ENCODE peak calls at places on chromosomes 1 and 21, in nine cellular contexts. B is NCI-H1417; I is neural progenitor cell; F is tibial artery; T is CD4-positive, CD25-positive, alpha-beta regulatory T cell; M is stimulated activated CD4-positive, alpha-beta T cell treated with anti-CD3 and anti-CD28 coated beads, Interleukin-1b, Interleukin-23, amount 100 ng/mL, for 4 hours; L is progenitor cell of endocrine pancreas; N is hepatocyte; U is fibroblast of gingiva. D is an unnamed sample.

GRCh38 chr1:231385118-231385748 is 36.9 kb downstream of the EGLN1 start:
- DNase-seq in T (no peak), N (peak), U (no peak), F (no peak), B (no peak), L (no peak), I (no peak), M (no peak), D (no peak)

GRCh38 chr1:119631433-119632102 is 16.5 kb downstream of the ZNF697 start:
- DNase-seq in U (peak), N (peak), T (no peak), M (no peak), F (peak), I (peak), L (no peak), B (no peak), D (peak)

GRCh38 chr1:19064906-19065450 is 108.5 kb upstream of the IFFO2 start:
- DNase-seq in L (no peak), I (no peak), F (no peak), T (no peak), N (no peak), U (no peak), B (no peak), M (no peak), D (no peak)

GRCh38 chr1:10755977-10756521 is 40.4 kb downstream of the CASZ1 start:
- DNase-seq in F (peak), M (peak), U (no peak), B (peak), I (no peak), T (peak), N (peak), L (no peak), D (no peak)

GRCh38 chr1:26363549-26364448 is 8.8 kb downstream of the ZNF683 start:
- DNase-seq in M (peak), F (peak), I (peak), T (peak), L (peak), N (peak), U (peak), B (peak), D (peak)

GRCh38 chr1:43265431-43265830 is 4.4 kb upstream of the TMEM125 start:
- DNase-seq in U (no peak), F (no peak), L (no peak), N (no peak), T (no peak), M (no peak), I (no peak), B (no peak), D (no peak)

GRCh38 chr1:80047791-80048190 is 1041.3 kb upstream of the ADGRL4 start:
- DNase-seq in N (no peak), L (no peak), I (no peak), M (no peak), F (no peak), B (no peak), T (no peak), U (no peak), D (no peak)

GRCh38 chr21:44995257-44995941 is 55.6 kb downstream of the SLX9 start:
- DNase-seq in N (no peak), F (no peak), M (no peak), I (no peak), T (no peak), U (no peak), B (no peak), L (no peak), D (no peak)

GRCh38 chr21:37636152-37636860 is 269.7 kb downstream of the DYRK1A start:
- DNase-seq in L (no peak), B (no peak), U (peak), N (peak), I (no peak), F (no peak), T (no peak), M (no peak), D (no peak)

GRCh38 chr1:109637446-109637845 is 17.8 kb downstream of the AMPD2 start:
- DNase-seq in N (no peak), M (no peak), L (no peak), F (no peak), T (no peak), B (no peak), I (no peak), U (no peak), D (no peak)

GRCh38 chr1:1419812-1420653 is 1.0 kb downstream of the ANKRD65 start:
- DNase-seq in B (no peak), T (no peak), L (no peak), F (no peak), I (peak), N (no peak), U (no peak), M (no peak), D (no peak)

GRCh38 chr1:205440476-205441317 is 15.1 kb downstream of the BLACAT1 start:
- DNase-seq in F (peak), I (peak), N (peak), T (peak), B (peak), U (no peak), M (peak), L (no peak), D (no peak)

GRCh38 chr1:65170511-65171142 is 22.6 kb downstream of the AK4 start:
- DNase-seq in T (no peak), N (peak), I (no peak), F (peak), B (no peak), L (no peak), M (no peak), U (peak), D (peak)

GRCh38 chr1:229127301-229127700 is 143.6 kb upstream of the RAB4A start:
- DNase-seq in M (no peak), L (no peak), I (no peak), N (no peak), U (no peak), F (no peak), B (no peak), T (no peak), D (no peak)

D was measured in KG1.